ENCODE peak calls at places on chromosomes 1 and 21, in ten cellular contexts. I is heart left ventricle; Q is CD8-positive, alpha-beta T cell; G is CD8-positive, alpha-beta memory T cell; Z is PC-3; Y is esophagus squamous epithelium; W is tibial nerve; X is sigmoid colon; A is breast epithelium; J is left ventricle myocardium inferior. M is an unnamed sample. For H3K9me3, the result is how much of the 10 kb centered on the place peaks cover.

GRCh38 chr21:27953328-27954045 is 986.6 kb upstream of the ADAMTS5 start:
- DNase-seq in I (no peak), Q (no peak), G (no peak), Z (peak), Y (no peak), W (no peak), X (no peak), A (no peak), J (no peak), M (no peak)

GRCh38 chr1:85135456-85135798 is 65.4 kb downstream of the SYDE2 start:
- DNase-seq in I (no peak), Q (no peak), G (no peak), Z (peak), Y (no peak), W (no peak), X (no peak), A (no peak), J (no peak), M (no peak)

GRCh38 chr1:155007253-155007828 is 4.7 kb downstream of the ZBTB7B start:
- DNase-seq in I (peak), Q (no peak), G (no peak), Z (no peak), Y (no peak), W (no peak), X (no peak), A (peak), J (peak), M (no peak)

GRCh38 chr1:37423810-37424209 is 50.6 kb upstream of the ZC3H12A start:
- DNase-seq in I (no peak), Q (no peak), G (no peak), Z (no peak), Y (no peak), W (no peak), X (no peak), A (no peak), J (no peak), M (no peak)

GRCh38 chr1:108346137-108346536 is 102.3 kb upstream of the NBPF4 start:
- DNase-seq in I (no peak), Q (no peak), G (no peak), Z (peak), Y (no peak), W (no peak), X (no peak), A (no peak), J (no peak), M (no peak)

GRCh38 chr21:42237577-42237976 is 18.6 kb downstream of the ABCG1 start:
- DNase-seq in I (no peak), Q (no peak), G (peak), Z (no peak), Y (no peak), W (no peak), X (no peak), A (no peak), J (no peak), M (no peak)

GRCh38 chr1:195733826-195734225 is 874.4 kb downstream of the KCNT2 start:
- DNase-seq in I (no peak), Q (no peak), G (no peak), Z (peak), Y (no peak), W (no peak), X (no peak), A (no peak), J (no peak), M (peak)

GRCh38 chr1:41533731-41534080 is 49.2 kb upstream of the EDN2 start:
- DNase-seq in I (no peak), Q (no peak), G (peak), Z (no peak), Y (no peak), W (no peak), X (no peak), A (no peak), J (no peak), M (no peak)

GRCh38 chr1:110674337-110675059 is at the start of gene KCNA3:
- DNase-seq in I (peak), Q (peak), G (peak), Z (no peak), Y (no peak), W (no peak), X (no peak), A (no peak), J (peak), M (peak)

GRCh38 chr1:159469921-159470595 is 30.5 kb downstream of the OR10J1 start:
- DNase-seq in I (no peak), Q (no peak), G (no peak), Z (no peak), Y (no peak), W (no peak), X (no peak), A (no peak), J (no peak), M (no peak)

GRCh38 chr1:165563551-165563950 is 19.8 kb downstream of the LRRC52 start:
- DNase-seq in I (no peak), Q (no peak), G (no peak), Z (no peak), Y (no peak), W (no peak), X (no peak), A (no peak), J (no peak), M (no peak)

GRCh38 chr1:112083487-112083886 is 94.0 kb upstream of the KCND3 start:
- DNase-seq in I (no peak), Q (no peak), G (no peak), Z (peak), Y (no peak), W (no peak), X (no peak), A (no peak), J (no peak), M (no peak)

GRCh38 chr1:30737357-30738039 is 14.1 kb upstream of the MATN1 start:
- DNase-seq in I (no peak), Q (no peak), G (no peak), Z (no peak), Y (no peak), W (no peak), X (no peak), A (no peak), J (no peak), M (no peak)

GRCh38 chr1:58722967-58723366 is 23.1 kb upstream of the MYSM1 start:
- DNase-seq in I (no peak), Q (no peak), G (no peak), Z (no peak), Y (no peak), W (no peak), X (no peak), A (no peak), J (no peak), M (no peak)

GRCh38 chr21:33254766-33255165 is 11.4 kb upstream of the IL10RB start:
- DNase-seq in I (no peak), Q (no peak), G (no peak), Z (no peak), Y (no peak), W (no peak), X (no peak), A (no peak), J (no peak), M (no peak)

GRCh38 chr1:25042876-25043580 is 113.0 kb upstream of the RUNX3 start:
- DNase-seq in I (no peak), Q (no peak), G (peak), Z (no peak), Y (no peak), W (no peak), X (no peak), A (no peak), J (no peak), M (no peak)

GRCh38 chr1:54297596-54298283 is 97.8 kb downstream of the MRPL37 start:
- DNase-seq in I (no peak), Q (no peak), G (no peak), Z (no peak), Y (no peak), W (no peak), X (no peak), A (no peak), J (no peak), M (no peak)

GRCh38 chr1:21124846-21125245 is 51.9 kb downstream of the EIF4G3 start:
- DNase-seq in I (no peak), Q (no peak), G (no peak), Z (no peak), Y (no peak), W (no peak), X (no peak), A (no peak), J (no peak), M (no peak)

GRCh38 chr21:28439852-28440251 is 552.8 kb downstream of the LTN1 start:
- DNase-seq in I (no peak), Q (no peak), G (no peak), Z (no peak), Y (no peak), W (no peak), X (no peak), A (no peak), J (no peak), M (no peak)

GRCh38 chr1:30335389-30335996 is 387.9 kb downstream of the MATN1 start:
- DNase-seq in I (no peak), Q (no peak), G (no peak), Z (no peak), Y (no peak), W (no peak), X (no peak), A (no peak), J (no peak), M (no peak)

GRCh38 chr1:19325958-19326747 is 14.0 kb downstream of the SLC66A1 start:
- DNase-seq in I (no peak), Q (no peak), G (no peak), Z (no peak), Y (no peak), W (no peak), X (no peak), A (no peak), J (no peak), M (no peak)

GRCh38 chr21:28541371-28542112 is 451.1 kb downstream of the LTN1 start:
- DNase-seq in I (no peak), Q (no peak), G (no peak), Z (no peak), Y (no peak), W (no peak), X (no peak), A (no peak), J (no peak), M (no peak)

GRCh38 chr1:227560814-227561213 is 2.5 kb upstream of the ZNF678 start:
- DNase-seq in I (no peak), Q (no peak), G (peak), Z (no peak), Y (no peak), W (no peak), X (no peak), A (no peak), J (no peak), M (no peak)

GRCh38 chr1:54355931-54356679 is 50.1 kb downstream of the SSBP3 start:
- DNase-seq in I (no peak), Q (no peak), G (no peak), Z (no peak), Y (no peak), W (no peak), X (no peak), A (no peak), J (no peak), M (no peak)

GRCh38 chr1:21351898-21352297 is 61.6 kb upstream of the ECE1 start:
- DNase-seq in I (no peak), Q (no peak), G (no peak), Z (no peak), Y (no peak), W (no peak), X (no peak), A (no peak), J (no peak), M (no peak)

GRCh38 chr21:31161157-31161556 is 122.9 kb upstream of the KRTAP19-8 start:
- DNase-seq in I (no peak), Q (no peak), G (no peak), Z (no peak), Y (no peak), W (no peak), X (no peak), A (no peak), J (no peak), M (no peak)

GRCh38 chr21:10616535-10616934 is 95.2 kb downstream of the TPTE start:
- DNase-seq in I (no peak), Q (no peak), G (no peak), Z (no peak), Y (no peak), W (no peak), X (no peak), A (no peak), J (no peak), M (no peak)

GRCh38 chr1:246078126-246078887 is 428.8 kb downstream of the SMYD3 start:
- DNase-seq in I (no peak), Q (no peak), G (no peak), Z (peak), Y (no peak), W (no peak), X (no peak), A (no peak), J (no peak), M (no peak)

GRCh38 chr1:163170975-163171676 is 31.6 kb downstream of the RGS5 start:
- DNase-seq in I (no peak), Q (no peak), G (no peak), Z (peak), Y (no peak), W (no peak), X (no peak), A (no peak), J (no peak), M (no peak)

GRCh38 chr1:172394167-172394751 is 26.2 kb upstream of the C1orf105 start:
- DNase-seq in I (no peak), Q (peak), G (peak), Z (peak), Y (no peak), W (no peak), X (peak), A (no peak), J (no peak), M (no peak)

GRCh38 chr1:25066253-25066652 is 136.2 kb upstream of the RUNX3 start:
- DNase-seq in I (no peak), Q (no peak), G (peak), Z (no peak), Y (no peak), W (no peak), X (no peak), A (peak), J (no peak), M (no peak)

GRCh38 chr1:39047374-39048229 is 21.5 kb downstream of the NDUFS5 start:
- DNase-seq in I (no peak), Q (no peak), G (no peak), Z (peak), Y (no peak), W (peak), X (peak), A (no peak), J (peak), M (no peak)

GRCh38 chr1:110321045-110321444 is 18.1 kb upstream of the RBM15 start:
- DNase-seq in I (no peak), Q (no peak), G (no peak), Z (no peak), Y (no peak), W (no peak), X (no peak), A (no peak), J (no peak), M (no peak)

GRCh38 chr1:26483980-26484379 is 11.7 kb downstream of the HMGN2 start:
- DNase-seq in I (no peak), Q (no peak), G (no peak), Z (no peak), Y (no peak), W (no peak), X (no peak), A (no peak), J (no peak), M (no peak)

GRCh38 chr1:69827732-69828131 is 260.0 kb downstream of the LRRC7 start:
- DNase-seq in I (no peak), Q (no peak), G (no peak), Z (no peak), Y (no peak), W (no peak), X (no peak), A (no peak), J (no peak), M (no peak)

GRCh38 chr1:67213164-67213563 is 46.9 kb downstream of the IL23R start:
- DNase-seq in I (no peak), Q (no peak), G (no peak), Z (peak), Y (no peak), W (no peak), X (no peak), A (no peak), J (no peak), M (peak)

GRCh38 chr21:15752763-15753407 is 23.1 kb downstream of the USP25 start:
- DNase-seq in I (no peak), Q (no peak), G (no peak), Z (peak), Y (no peak), W (no peak), X (no peak), A (no peak), J (no peak), M (peak)

GRCh38 chr1:119779869-119780356 is 11.2 kb upstream of the HMGCS2 start:
- DNase-seq in I (no peak), Q (no peak), G (no peak), Z (peak), Y (no peak), W (peak), X (peak), A (no peak), J (no peak), M (no peak)

GRCh38 chr1:41239988-41240610 is 2.0 kb downstream of the SCMH1 start:
- DNase-seq in I (no peak), Q (no peak), G (no peak), Z (peak), Y (no peak), W (peak), X (no peak), A (no peak), J (no peak), M (no peak)

DNA sequence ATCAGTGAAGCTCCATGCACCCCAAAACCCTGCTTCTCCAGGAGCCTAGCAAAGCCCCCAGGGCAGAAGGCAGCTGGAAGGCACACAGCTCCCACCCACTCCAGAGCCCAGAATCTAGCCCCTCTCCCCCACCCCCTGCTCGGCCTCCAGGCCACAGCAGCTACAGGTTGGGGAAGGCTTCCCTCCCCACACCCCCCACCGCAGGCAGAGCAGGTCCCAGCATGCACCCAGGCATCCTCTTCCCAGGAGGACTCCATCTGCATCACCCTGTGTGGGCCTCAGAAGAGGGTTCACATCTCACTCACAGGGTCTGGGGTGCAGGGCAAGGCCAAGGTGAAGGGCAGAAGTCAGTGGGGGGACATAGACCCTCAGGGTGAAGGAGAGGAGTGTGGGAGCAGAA is 719 bp downstream of the S100A14 start:
- DNase-seq in I (no peak), Q (no peak), G (no peak), Z (no peak), Y (no peak), W (no peak), X (no peak), A (no peak), J (no peak), M (no peak)
- H3K4me3 ChIP-seq in I (no peak), Q (no peak), G (no peak), Z (peak), Y (peak), W (no peak), X (no peak), A (no peak), J (no peak), M (no peak)

DNA sequence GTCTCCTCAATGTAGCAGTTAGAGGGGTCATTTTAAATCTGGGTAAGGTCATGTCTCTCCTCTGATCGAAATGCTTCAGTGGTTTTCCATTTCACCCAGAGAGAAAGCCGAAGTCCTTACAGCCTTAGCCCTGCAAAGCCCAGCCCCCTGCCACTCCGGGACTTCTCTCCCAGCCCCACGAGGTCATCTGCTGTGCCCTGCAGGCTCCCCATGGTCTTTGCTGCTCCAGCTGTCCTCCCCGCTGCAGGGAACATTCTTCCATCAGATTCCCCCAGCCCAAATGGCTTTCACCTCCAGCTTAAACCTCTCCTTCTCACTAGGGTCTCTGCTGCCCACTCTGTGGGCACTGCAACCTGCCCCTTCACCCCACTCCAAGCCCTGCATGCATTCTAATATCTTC is 626.5 kb downstream of the NPHP4 start:
- DNase-seq in I (no peak), Q (no peak), G (no peak), Z (no peak), Y (no peak), W (no peak), X (peak), A (no peak), J (no peak), M (no peak)
- H3K9me3 ChIP-seq in I (under half), Q (under half), G (under half), Z (under half), Y (under half), W (under half), X (under half), A (under half), J (under half), M (under half)

GRCh38 chr1:184241446-184241845 is 145.4 kb upstream of the C1orf21 start:
- DNase-seq in I (no peak), Q (no peak), G (no peak), Z (no peak), Y (no peak), W (no peak), X (no peak), A (no peak), J (no peak), M (no peak)
- H3K4me3 ChIP-seq in I (no peak), Q (no peak), G (no peak), Z (no peak), Y (no peak), W (no peak), X (no peak), A (no peak), J (no peak), M (no peak)

DNA sequence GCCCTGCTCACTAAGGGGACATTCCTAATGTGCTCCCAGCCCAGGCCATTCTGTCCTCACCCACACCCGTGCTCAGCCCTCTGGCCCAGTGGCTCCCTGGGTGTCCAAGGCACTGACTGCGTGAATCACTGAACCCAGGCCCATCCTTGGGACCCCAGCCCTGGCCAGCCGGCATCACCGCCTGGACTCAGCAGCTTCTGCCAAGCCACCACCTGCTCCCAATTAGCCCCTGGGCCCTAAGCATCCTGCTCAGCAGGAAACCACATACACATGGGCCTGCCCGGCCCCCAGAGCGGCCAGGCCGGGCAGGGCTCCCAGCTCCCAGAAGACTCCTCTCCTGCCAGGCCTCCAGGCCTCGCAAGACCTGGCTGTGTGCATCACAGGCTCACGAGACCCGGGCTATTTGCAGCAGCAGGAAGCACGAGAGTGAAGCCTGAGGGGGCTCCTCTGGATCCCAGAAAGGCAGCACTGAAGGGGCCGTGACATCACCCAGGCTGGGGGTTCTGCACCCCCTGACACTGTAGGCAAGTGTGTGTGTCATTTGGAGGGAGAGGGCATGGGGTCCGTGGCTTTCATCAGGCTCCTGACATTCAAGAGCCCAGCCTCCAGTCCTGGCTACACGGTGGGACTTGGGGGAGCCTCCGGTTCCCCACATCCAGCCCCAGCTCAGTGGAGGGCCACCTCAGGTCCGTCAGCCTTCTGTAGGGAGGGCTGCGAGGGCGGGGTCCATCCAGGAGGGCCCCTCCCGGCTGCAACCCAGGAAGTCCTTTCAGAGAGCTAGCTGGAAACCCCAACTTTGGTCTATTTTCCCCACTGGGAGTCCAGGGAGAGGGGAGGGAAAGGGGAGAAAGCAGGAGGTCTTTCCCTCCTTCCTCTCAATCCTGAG is 1.6 kb downstream of the MFAP2 start:
- DNase-seq in I (peak), Q (no peak), G (no peak), Z (no peak), Y (no peak), W (peak), X (peak), A (peak), J (peak), M (no peak)
- H3K9me3 ChIP-seq in I (under half), Q (under half), G (under half), Z (under half), Y (under half), W (under half), X (under half), A (under half), J (under half), M (under half)

M was measured in iPS DF 6.9.